ENCODE peak calls at places on chromosomes 13 and 19, in four cellular contexts. One of them, this sample, is unnamed.

GRCh38 chr13:78241278-78241919 is 322.8 kb upstream of the EDNRB start:
- DNase-seq in mesendoderm: peak
- DNase-seq in epithelial cell of esophagus: peak
- DNase-seq in psoas muscle: no peak
- DNase-seq in this sample: no peak

GRCh38 chr19:21398851-21399250 is 1.9 kb downstream of the ZNF493 start:
- DNase-seq in mesendoderm: no peak
- DNase-seq in epithelial cell of esophagus: peak
- DNase-seq in psoas muscle: no peak
- DNase-seq in this sample: peak

GRCh38 chr19:41443813-41444455 is 978 bp downstream of the ERICH4 start:
- DNase-seq in mesendoderm: no peak
- DNase-seq in epithelial cell of esophagus: no peak
- DNase-seq in psoas muscle: no peak
- DNase-seq in this sample: no peak

GRCh38 chr13:114023716-114024602 is 50.1 kb upstream of the C13orf46 start:
- DNase-seq in mesendoderm: no peak
- DNase-seq in epithelial cell of esophagus: no peak
- DNase-seq in psoas muscle: no peak
- DNase-seq in this sample: no peak

GRCh38 chr19:54106716-54107115 is 4.1 kb downstream of the NDUFA3 start:
- DNase-seq in mesendoderm: no peak
- DNase-seq in epithelial cell of esophagus: no peak
- DNase-seq in psoas muscle: no peak
- DNase-seq in this sample: no peak

GRCh38 chr19:33234092-33234491 is 8.4 kb upstream of the SLC7A10 start:
- DNase-seq in mesendoderm: no peak
- DNase-seq in epithelial cell of esophagus: no peak
- DNase-seq in psoas muscle: peak
- DNase-seq in this sample: no peak

GRCh38 chr13:106349080-106349841 is 186.2 kb downstream of the EFNB2 start:
- DNase-seq in mesendoderm: peak
- DNase-seq in epithelial cell of esophagus: peak
- DNase-seq in psoas muscle: no peak
- DNase-seq in this sample: peak

GRCh38 chr19:6710273-6711077 is 10.0 kb downstream of the C3 start:
- DNase-seq in mesendoderm: peak
- DNase-seq in epithelial cell of esophagus: no peak
- DNase-seq in psoas muscle: peak
- DNase-seq in this sample: no peak

GRCh38 chr19:36041831-36042230 is 9.2 kb upstream of the CLIP3 start:
- DNase-seq in mesendoderm: peak
- DNase-seq in epithelial cell of esophagus: peak
- DNase-seq in psoas muscle: no peak
- DNase-seq in this sample: peak

GRCh38 chr13:112876305-112877000 is 92.6 kb upstream of the MCF2L start:
- DNase-seq in mesendoderm: no peak
- DNase-seq in epithelial cell of esophagus: no peak
- DNase-seq in psoas muscle: peak
- DNase-seq in this sample: no peak

GRCh38 chr19:18833141-18833476 is 1.4 kb downstream of the UPF1 start:
- DNase-seq in mesendoderm: no peak
- DNase-seq in epithelial cell of esophagus: peak
- DNase-seq in psoas muscle: no peak
- DNase-seq in this sample: no peak

GRCh38 chr13:81872581-81872980 is 1531.7 kb upstream of the SPRY2 start:
- DNase-seq in mesendoderm: peak
- DNase-seq in epithelial cell of esophagus: peak
- DNase-seq in psoas muscle: no peak
- DNase-seq in this sample: no peak

GRCh38 chr19:18915639-18916038 is 3.5 kb downstream of the COPE start:
- DNase-seq in mesendoderm: peak
- DNase-seq in epithelial cell of esophagus: peak
- DNase-seq in psoas muscle: peak
- DNase-seq in this sample: peak